ENCODE peak calls at places on chromosomes 3 and 15, in eight cellular contexts. One of them, this sample, is unnamed.

GRCh38 chr15:48868018-48868417 is 9.9 kb upstream of the EID1 start:
- DNase-seq in DMS79: no peak
- DNase-seq in central memory CD4-positive, alpha-beta T cell: no peak
- DNase-seq in CD8-positive, alpha-beta T cell: no peak
- DNase-seq in dorsolateral prefrontal cortex: no peak
- DNase-seq in SK-MEL-5: no peak
- DNase-seq in psoas muscle: no peak
- DNase-seq in anterior cingulate cortex: no peak
- DNase-seq in this sample: no peak

GRCh38 chr15:85030301-85031049 is 48.8 kb downstream of the PDE8A start:
- DNase-seq in dorsolateral prefrontal cortex: no peak
- DNase-seq in psoas muscle: no peak
- DNase-seq in anterior cingulate cortex: no peak
- DNase-seq in SK-MEL-5: no peak
- DNase-seq in central memory CD4-positive, alpha-beta T cell: no peak
- DNase-seq in CD8-positive, alpha-beta T cell: no peak
- DNase-seq in DMS79: no peak
- DNase-seq in this sample: no peak

GRCh38 chr15:81117136-81117535 is 16.9 kb upstream of the CFAP161 start:
- DNase-seq in dorsolateral prefrontal cortex: no peak
- DNase-seq in CD8-positive, alpha-beta T cell: no peak
- DNase-seq in SK-MEL-5: no peak
- DNase-seq in DMS79: no peak
- DNase-seq in central memory CD4-positive, alpha-beta T cell: no peak
- DNase-seq in psoas muscle: no peak
- DNase-seq in anterior cingulate cortex: no peak
- DNase-seq in this sample: no peak

GRCh38 chr3:11660242-11660641 is 16.5 kb upstream of the VGLL4 start:
- DNase-seq in anterior cingulate cortex: no peak
- DNase-seq in psoas muscle: no peak
- DNase-seq in CD8-positive, alpha-beta T cell: no peak
- DNase-seq in SK-MEL-5: no peak
- DNase-seq in dorsolateral prefrontal cortex: no peak
- DNase-seq in central memory CD4-positive, alpha-beta T cell: no peak
- DNase-seq in DMS79: no peak
- DNase-seq in this sample: no peak

GRCh38 chr15:99951471-99951870 is 218.2 kb upstream of the LYSMD4 start:
- DNase-seq in anterior cingulate cortex: no peak
- DNase-seq in SK-MEL-5: no peak
- DNase-seq in CD8-positive, alpha-beta T cell: no peak
- DNase-seq in psoas muscle: no peak
- DNase-seq in DMS79: no peak
- DNase-seq in dorsolateral prefrontal cortex: no peak
- DNase-seq in central memory CD4-positive, alpha-beta T cell: no peak
- DNase-seq in this sample: no peak

GRCh38 chr3:171801738-171802600 is 8.3 kb downstream of the PLD1 start:
- DNase-seq in dorsolateral prefrontal cortex: no peak
- DNase-seq in DMS79: no peak
- DNase-seq in CD8-positive, alpha-beta T cell: no peak
- DNase-seq in anterior cingulate cortex: no peak
- DNase-seq in SK-MEL-5: no peak
- DNase-seq in central memory CD4-positive, alpha-beta T cell: no peak
- DNase-seq in psoas muscle: no peak
- DNase-seq in this sample: no peak

GRCh38 chr15:55708720-55709119 is 34.2 kb downstream of the PRTG start:
- DNase-seq in central memory CD4-positive, alpha-beta T cell: no peak
- DNase-seq in psoas muscle: no peak
- DNase-seq in SK-MEL-5: no peak
- DNase-seq in DMS79: no peak
- DNase-seq in anterior cingulate cortex: no peak
- DNase-seq in dorsolateral prefrontal cortex: no peak
- DNase-seq in CD8-positive, alpha-beta T cell: no peak
- DNase-seq in this sample: no peak

GRCh38 chr15:33706173-33706572 is 262.1 kb upstream of the CHRM5 start:
- DNase-seq in central memory CD4-positive, alpha-beta T cell: no peak
- DNase-seq in SK-MEL-5: no peak
- DNase-seq in dorsolateral prefrontal cortex: no peak
- DNase-seq in DMS79: no peak
- DNase-seq in anterior cingulate cortex: no peak
- DNase-seq in CD8-positive, alpha-beta T cell: no peak
- DNase-seq in psoas muscle: no peak
- DNase-seq in this sample: no peak

GRCh38 chr3:177597325-177598109 is 400.2 kb upstream of the TBL1XR1 start:
- DNase-seq in anterior cingulate cortex: no peak
- DNase-seq in SK-MEL-5: peak; percentile 61
- DNase-seq in psoas muscle: peak; percentile 25
- DNase-seq in dorsolateral prefrontal cortex: peak; percentile 47
- DNase-seq in DMS79: peak; percentile 95
- DNase-seq in central memory CD4-positive, alpha-beta T cell: peak; percentile 57
- DNase-seq in CD8-positive, alpha-beta T cell: peak; percentile 14
- DNase-seq in this sample: peak; percentile 54

GRCh38 chr15:59538494-59538893 is 73.1 kb upstream of the GCNT3 start:
- DNase-seq in psoas muscle: no peak
- DNase-seq in DMS79: no peak
- DNase-seq in central memory CD4-positive, alpha-beta T cell: no peak
- DNase-seq in dorsolateral prefrontal cortex: no peak
- DNase-seq in anterior cingulate cortex: no peak
- DNase-seq in SK-MEL-5: no peak
- DNase-seq in CD8-positive, alpha-beta T cell: no peak
- DNase-seq in this sample: no peak

GRCh38 chr3:184175981-184176376 is 1.3 kb downstream of the AP2M1 start:
- DNase-seq in CD8-positive, alpha-beta T cell: no peak
- DNase-seq in dorsolateral prefrontal cortex: no peak
- DNase-seq in DMS79: no peak
- DNase-seq in anterior cingulate cortex: no peak
- DNase-seq in central memory CD4-positive, alpha-beta T cell: no peak
- DNase-seq in psoas muscle: no peak
- DNase-seq in SK-MEL-5: no peak
- DNase-seq in this sample: no peak

GRCh38 chr15:76341366-76342045 is 4.9 kb downstream of the ISL2 start:
- DNase-seq in psoas muscle: no peak
- DNase-seq in CD8-positive, alpha-beta T cell: no peak
- DNase-seq in DMS79: no peak
- DNase-seq in SK-MEL-5: no peak
- DNase-seq in anterior cingulate cortex: no peak
- DNase-seq in dorsolateral prefrontal cortex: no peak
- DNase-seq in central memory CD4-positive, alpha-beta T cell: no peak
- DNase-seq in this sample: no peak

GRCh38 chr15:77352932-77353331 is 67.0 kb downstream of the PEAK1 start:
- DNase-seq in CD8-positive, alpha-beta T cell: no peak
- DNase-seq in SK-MEL-5: no peak
- DNase-seq in dorsolateral prefrontal cortex: no peak
- DNase-seq in central memory CD4-positive, alpha-beta T cell: no peak
- DNase-seq in psoas muscle: no peak
- DNase-seq in DMS79: no peak
- DNase-seq in anterior cingulate cortex: no peak
- DNase-seq in this sample: no peak

GRCh38 chr3:194281766-194282165 is 69.4 kb downstream of the CPN2 start:
- DNase-seq in anterior cingulate cortex: no peak
- DNase-seq in CD8-positive, alpha-beta T cell: no peak
- DNase-seq in dorsolateral prefrontal cortex: peak; percentile 0
- DNase-seq in DMS79: no peak
- DNase-seq in SK-MEL-5: no peak
- DNase-seq in psoas muscle: peak; percentile 0
- DNase-seq in central memory CD4-positive, alpha-beta T cell: no peak
- DNase-seq in this sample: peak; percentile 14

GRCh38 chr3:73805435-73805834 is 180.7 kb upstream of the PDZRN3 start:
- DNase-seq in SK-MEL-5: no peak
- DNase-seq in dorsolateral prefrontal cortex: no peak
- DNase-seq in anterior cingulate cortex: no peak
- DNase-seq in DMS79: no peak
- DNase-seq in psoas muscle: peak; percentile 54
- DNase-seq in CD8-positive, alpha-beta T cell: no peak
- DNase-seq in central memory CD4-positive, alpha-beta T cell: no peak
- DNase-seq in this sample: no peak

GRCh38 chr3:10950476-10951294 is 41.9 kb upstream of the SLC6A1 start:
- DNase-seq in SK-MEL-5: peak; percentile 70
- DNase-seq in DMS79: no peak
- DNase-seq in psoas muscle: no peak
- DNase-seq in anterior cingulate cortex: peak; percentile 40
- DNase-seq in dorsolateral prefrontal cortex: peak; percentile 71
- DNase-seq in CD8-positive, alpha-beta T cell: no peak
- DNase-seq in central memory CD4-positive, alpha-beta T cell: no peak
- DNase-seq in this sample: peak; percentile 52

GRCh38 chr3:99753268-99753975 is 64.2 kb upstream of the CMSS1 start:
- DNase-seq in CD8-positive, alpha-beta T cell: no peak
- DNase-seq in dorsolateral prefrontal cortex: no peak
- DNase-seq in anterior cingulate cortex: no peak
- DNase-seq in psoas muscle: no peak
- DNase-seq in central memory CD4-positive, alpha-beta T cell: no peak
- DNase-seq in SK-MEL-5: peak; percentile 76
- DNase-seq in DMS79: no peak
- DNase-seq in this sample: no peak

GRCh38 chr3:52006820-52007133 is 11.1 kb upstream of the RPL29 start:
- DNase-seq in DMS79: no peak
- DNase-seq in SK-MEL-5: no peak
- DNase-seq in dorsolateral prefrontal cortex: no peak
- DNase-seq in CD8-positive, alpha-beta T cell: no peak
- DNase-seq in psoas muscle: no peak
- DNase-seq in anterior cingulate cortex: no peak
- DNase-seq in central memory CD4-positive, alpha-beta T cell: no peak
- DNase-seq in this sample: no peak

This sample was measured in ovary.